ENCODE peak calls at places on chromosomes 13 and 19, in ten cellular contexts. One of them, this sample, is unnamed.

GRCh38 chr13:110347535-110348308 is 40.6 kb downstream of the COL4A2 start:
- ATAC-seq in IMR-90: peak
- ATAC-seq in HepG2: peak
- ATAC-seq in upper lobe of left lung: no peak
- ATAC-seq in body of pancreas: peak
- ATAC-seq in A549: peak
- ATAC-seq in GM12878: no peak
- ATAC-seq in right lobe of liver: no peak
- ATAC-seq in heart left ventricle: peak
- ATAC-seq in HCT116: peak
- ATAC-seq in this sample: peak

GRCh38 chr13:21074601-21075302 is 13.4 kb upstream of the LATS2 start:
- ATAC-seq in HepG2: peak
- ATAC-seq in body of pancreas: peak
- ATAC-seq in upper lobe of left lung: peak
- ATAC-seq in right lobe of liver: peak
- ATAC-seq in IMR-90: no peak
- ATAC-seq in A549: no peak
- ATAC-seq in heart left ventricle: peak
- ATAC-seq in HCT116: no peak
- ATAC-seq in GM12878: peak
- ATAC-seq in this sample: peak

GRCh38 chr19:17125052-17125727 is 49.6 kb downstream of the MYO9B start:
- ATAC-seq in upper lobe of left lung: peak
- ATAC-seq in IMR-90: peak
- ATAC-seq in body of pancreas: no peak
- ATAC-seq in HCT116: no peak
- ATAC-seq in A549: no peak
- ATAC-seq in heart left ventricle: peak
- ATAC-seq in right lobe of liver: no peak
- ATAC-seq in GM12878: peak
- ATAC-seq in HepG2: no peak
- ATAC-seq in this sample: peak

GRCh38 chr19:49946415-49946814 is 14.6 kb downstream of the SIGLEC11 start:
- ATAC-seq in upper lobe of left lung: no peak
- ATAC-seq in body of pancreas: peak
- ATAC-seq in IMR-90: no peak
- ATAC-seq in HCT116: peak
- ATAC-seq in A549: peak
- ATAC-seq in heart left ventricle: no peak
- ATAC-seq in right lobe of liver: no peak
- ATAC-seq in HepG2: no peak
- ATAC-seq in GM12878: no peak
- ATAC-seq in this sample: no peak

GRCh38 chr13:79500829-79501228 is 19.9 kb downstream of the NDFIP2 start:
- ATAC-seq in right lobe of liver: no peak
- ATAC-seq in upper lobe of left lung: no peak
- ATAC-seq in IMR-90: no peak
- ATAC-seq in body of pancreas: no peak
- ATAC-seq in heart left ventricle: no peak
- ATAC-seq in A549: no peak
- ATAC-seq in GM12878: no peak
- ATAC-seq in HCT116: no peak
- ATAC-seq in HepG2: no peak
- ATAC-seq in this sample: no peak

GRCh38 chr19:17779281-17779930 is 15.5 kb upstream of the B3GNT3 start:
- ATAC-seq in GM12878: no peak
- ATAC-seq in heart left ventricle: peak
- ATAC-seq in IMR-90: no peak
- ATAC-seq in right lobe of liver: peak
- ATAC-seq in HepG2: no peak
- ATAC-seq in A549: peak
- ATAC-seq in upper lobe of left lung: no peak
- ATAC-seq in HCT116: peak
- ATAC-seq in body of pancreas: no peak
- ATAC-seq in this sample: no peak

GRCh38 chr13:51097353-51098043 is 13.6 kb downstream of the C13orf42 start:
- ATAC-seq in GM12878: no peak
- ATAC-seq in heart left ventricle: no peak
- ATAC-seq in HCT116: no peak
- ATAC-seq in body of pancreas: no peak
- ATAC-seq in right lobe of liver: no peak
- ATAC-seq in HepG2: no peak
- ATAC-seq in IMR-90: no peak
- ATAC-seq in upper lobe of left lung: no peak
- ATAC-seq in A549: no peak
- ATAC-seq in this sample: no peak

GRCh38 chr13:46492946-46493345 is 60.0 kb upstream of the LRCH1 start:
- ATAC-seq in heart left ventricle: peak
- ATAC-seq in right lobe of liver: peak
- ATAC-seq in body of pancreas: no peak
- ATAC-seq in A549: peak
- ATAC-seq in IMR-90: peak
- ATAC-seq in HepG2: no peak
- ATAC-seq in upper lobe of left lung: no peak
- ATAC-seq in HCT116: peak
- ATAC-seq in GM12878: peak
- ATAC-seq in this sample: no peak

GRCh38 chr19:19642506-19643157 is 825 bp downstream of the GMIP start:
- ATAC-seq in right lobe of liver: no peak
- ATAC-seq in HCT116: peak
- ATAC-seq in A549: peak
- ATAC-seq in heart left ventricle: peak
- ATAC-seq in GM12878: peak
- ATAC-seq in IMR-90: peak
- ATAC-seq in body of pancreas: peak
- ATAC-seq in HepG2: peak
- ATAC-seq in upper lobe of left lung: no peak
- ATAC-seq in this sample: no peak

GRCh38 chr19:19647037-19647835 is 3.8 kb upstream of the GMIP start:
- ATAC-seq in upper lobe of left lung: no peak
- ATAC-seq in right lobe of liver: no peak
- ATAC-seq in body of pancreas: no peak
- ATAC-seq in heart left ventricle: no peak
- ATAC-seq in A549: no peak
- ATAC-seq in IMR-90: no peak
- ATAC-seq in GM12878: no peak
- ATAC-seq in HepG2: no peak
- ATAC-seq in HCT116: no peak
- ATAC-seq in this sample: no peak

GRCh38 chr19:19644054-19644388 is 564 bp upstream of the GMIP start:
- ATAC-seq in IMR-90: no peak
- ATAC-seq in body of pancreas: no peak
- ATAC-seq in GM12878: no peak
- ATAC-seq in heart left ventricle: no peak
- ATAC-seq in right lobe of liver: no peak
- ATAC-seq in upper lobe of left lung: no peak
- ATAC-seq in HepG2: no peak
- ATAC-seq in HCT116: no peak
- ATAC-seq in A549: no peak
- ATAC-seq in this sample: no peak

GRCh38 chr19:19645233-19645870 is 1.9 kb upstream of the GMIP start:
- ATAC-seq in HCT116: no peak
- ATAC-seq in HepG2: no peak
- ATAC-seq in upper lobe of left lung: no peak
- ATAC-seq in A549: no peak
- ATAC-seq in body of pancreas: no peak
- ATAC-seq in right lobe of liver: no peak
- ATAC-seq in GM12878: no peak
- ATAC-seq in IMR-90: no peak
- ATAC-seq in heart left ventricle: no peak
- ATAC-seq in this sample: no peak

GRCh38 chr19:19643158-19644053 is at the start of gene GMIP:
- ATAC-seq in A549: peak
- ATAC-seq in HepG2: peak
- ATAC-seq in right lobe of liver: peak
- ATAC-seq in GM12878: peak
- ATAC-seq in HCT116: peak
- ATAC-seq in heart left ventricle: peak
- ATAC-seq in body of pancreas: peak
- ATAC-seq in upper lobe of left lung: peak
- ATAC-seq in IMR-90: peak
- ATAC-seq in this sample: peak
- TF ChIP-seq POLR2A in A549: peak
- TF ChIP-seq POLR2A in HepG2: no peak
- TF ChIP-seq POLR2A in right lobe of liver: peak
- TF ChIP-seq POLR2A in GM12878: peak
- TF ChIP-seq POLR2A in HCT116: peak
- TF ChIP-seq POLR2A in heart left ventricle: no peak
- TF ChIP-seq POLR2A in body of pancreas: peak
- TF ChIP-seq POLR2A in upper lobe of left lung: peak
- TF ChIP-seq POLR2A in IMR-90: no peak
- TF ChIP-seq POLR2A in this sample: peak

GRCh38 chr13:40580566-40581276 is 85.7 kb downstream of the FOXO1 start:
- ATAC-seq in heart left ventricle: no peak
- ATAC-seq in HepG2: no peak
- ATAC-seq in body of pancreas: no peak
- ATAC-seq in IMR-90: no peak
- ATAC-seq in A549: no peak
- ATAC-seq in GM12878: no peak
- ATAC-seq in upper lobe of left lung: no peak
- ATAC-seq in HCT116: no peak
- ATAC-seq in right lobe of liver: no peak
- ATAC-seq in this sample: no peak

GRCh38 chr13:40578055-40578454 is 88.4 kb downstream of the FOXO1 start:
- ATAC-seq in heart left ventricle: peak
- ATAC-seq in GM12878: no peak
- ATAC-seq in HCT116: no peak
- ATAC-seq in IMR-90: no peak
- ATAC-seq in HepG2: peak
- ATAC-seq in body of pancreas: no peak
- ATAC-seq in right lobe of liver: peak
- ATAC-seq in A549: no peak
- ATAC-seq in upper lobe of left lung: no peak
- ATAC-seq in this sample: peak

GRCh38 chr13:40572961-40573360 is 93.5 kb downstream of the FOXO1 start:
- ATAC-seq in HepG2: no peak
- ATAC-seq in HCT116: no peak
- ATAC-seq in GM12878: peak
- ATAC-seq in body of pancreas: no peak
- ATAC-seq in A549: no peak
- ATAC-seq in heart left ventricle: no peak
- ATAC-seq in upper lobe of left lung: no peak
- ATAC-seq in IMR-90: no peak
- ATAC-seq in right lobe of liver: no peak
- ATAC-seq in this sample: no peak

GRCh38 chr13:40579535-40579934 is 86.9 kb downstream of the FOXO1 start:
- ATAC-seq in A549: no peak
- ATAC-seq in IMR-90: no peak
- ATAC-seq in right lobe of liver: no peak
- ATAC-seq in GM12878: no peak
- ATAC-seq in upper lobe of left lung: no peak
- ATAC-seq in HCT116: no peak
- ATAC-seq in body of pancreas: no peak
- ATAC-seq in heart left ventricle: no peak
- ATAC-seq in HepG2: no peak
- ATAC-seq in this sample: no peak

DNA sequence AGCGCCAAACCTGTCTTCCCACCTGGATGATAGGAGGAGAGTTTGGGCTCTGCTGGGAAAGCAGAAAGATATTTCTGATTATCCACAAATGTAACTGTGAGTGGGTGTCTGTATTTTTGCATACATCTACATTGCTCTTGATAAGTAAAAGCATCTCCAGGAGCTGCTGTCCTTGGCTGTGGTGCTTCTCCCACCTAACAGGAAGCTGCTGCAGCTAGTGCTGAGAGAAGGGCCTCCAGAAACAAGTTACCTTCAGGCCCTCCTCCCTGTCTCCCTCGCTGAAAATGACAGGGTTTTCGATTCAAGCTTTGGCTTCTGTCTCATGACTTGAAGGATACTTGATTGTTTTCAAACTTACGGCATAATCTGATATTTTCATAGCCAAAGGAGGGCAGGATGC is 90.1 kb downstream of the FOXO1 start:
- ATAC-seq in upper lobe of left lung: no peak
- ATAC-seq in right lobe of liver: no peak
- ATAC-seq in heart left ventricle: no peak
- ATAC-seq in HCT116: no peak
- ATAC-seq in HepG2: no peak
- ATAC-seq in IMR-90: no peak
- ATAC-seq in A549: no peak
- ATAC-seq in body of pancreas: no peak
- ATAC-seq in GM12878: no peak
- ATAC-seq in this sample: no peak
- H3K4me3 ChIP-seq in upper lobe of left lung: no peak
- H3K4me3 ChIP-seq in right lobe of liver: no peak
- H3K4me3 ChIP-seq in heart left ventricle: no peak
- H3K4me3 ChIP-seq in HCT116: no peak
- H3K4me3 ChIP-seq in HepG2: no peak
- H3K4me3 ChIP-seq in IMR-90: no peak
- H3K4me3 ChIP-seq in A549: no peak
- H3K4me3 ChIP-seq in body of pancreas: no peak
- H3K4me3 ChIP-seq in GM12878: no peak
- H3K4me3 ChIP-seq in this sample: no peak

GRCh38 chr19:19860756-19861390 is 4.8 kb upstream of the ZNF253 start:
- ATAC-seq in right lobe of liver: no peak
- ATAC-seq in IMR-90: no peak
- ATAC-seq in HCT116: no peak
- ATAC-seq in A549: no peak
- ATAC-seq in HepG2: no peak
- ATAC-seq in heart left ventricle: no peak
- ATAC-seq in GM12878: no peak
- ATAC-seq in upper lobe of left lung: no peak
- ATAC-seq in body of pancreas: no peak
- ATAC-seq in this sample: no peak

GRCh38 chr19:19865750-19866598 is at the start of gene ZNF253:
- ATAC-seq in heart left ventricle: peak
- ATAC-seq in IMR-90: peak
- ATAC-seq in HepG2: peak
- ATAC-seq in A549: no peak
- ATAC-seq in HCT116: no peak
- ATAC-seq in body of pancreas: peak
- ATAC-seq in upper lobe of left lung: peak
- ATAC-seq in GM12878: peak
- ATAC-seq in right lobe of liver: peak
- ATAC-seq in this sample: peak

GRCh38 chr19:19871932-19872331 is 6.2 kb downstream of the ZNF253 start:
- ATAC-seq in A549: no peak
- ATAC-seq in HepG2: no peak
- ATAC-seq in heart left ventricle: no peak
- ATAC-seq in HCT116: no peak
- ATAC-seq in upper lobe of left lung: no peak
- ATAC-seq in right lobe of liver: no peak
- ATAC-seq in body of pancreas: no peak
- ATAC-seq in IMR-90: no peak
- ATAC-seq in GM12878: no peak
- ATAC-seq in this sample: no peak

DNA sequence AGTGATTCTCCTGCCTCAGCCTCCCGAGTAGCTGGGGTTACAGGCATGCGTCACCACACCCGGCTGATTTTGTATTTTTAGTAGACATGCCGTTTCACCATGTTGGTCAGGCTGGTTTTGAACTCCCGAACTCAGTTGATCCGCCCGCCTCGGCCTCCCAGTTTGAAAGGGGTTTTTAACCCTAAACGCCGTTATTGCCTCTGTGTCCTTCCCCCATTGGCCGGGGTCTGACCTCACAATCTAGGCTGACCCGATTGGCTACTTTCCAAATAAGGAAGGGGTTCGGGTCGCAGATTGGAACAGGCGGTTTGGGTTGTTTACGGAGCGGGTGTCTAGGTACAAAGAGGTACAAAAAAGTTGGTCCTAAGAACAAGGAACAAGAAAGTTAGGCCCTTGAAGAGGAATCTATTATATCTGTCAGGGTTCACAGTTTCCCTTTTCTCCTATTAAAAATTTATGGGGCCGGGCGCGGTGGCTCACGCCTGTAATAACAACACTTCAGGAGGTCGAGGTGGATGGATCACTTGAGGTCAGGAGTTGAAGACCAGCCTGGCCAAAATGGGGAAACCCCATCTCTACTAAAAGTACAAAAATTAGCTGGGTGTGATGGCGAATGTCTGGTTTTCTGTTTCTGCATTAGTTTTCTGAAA is 1.0 kb downstream of the ZNF253 start:
- ATAC-seq in body of pancreas: no peak
- ATAC-seq in heart left ventricle: no peak
- ATAC-seq in GM12878: peak
- ATAC-seq in A549: no peak
- ATAC-seq in IMR-90: no peak
- ATAC-seq in HepG2: peak
- ATAC-seq in HCT116: no peak
- ATAC-seq in right lobe of liver: no peak
- ATAC-seq in upper lobe of left lung: no peak
- ATAC-seq in this sample: no peak
- TF ChIP-seq POLR2A in body of pancreas: no peak
- TF ChIP-seq POLR2A in heart left ventricle: no peak
- TF ChIP-seq POLR2A in GM12878: no peak
- TF ChIP-seq POLR2A in A549: no peak
- TF ChIP-seq POLR2A in IMR-90: no peak
- TF ChIP-seq POLR2A in HepG2: no peak
- TF ChIP-seq POLR2A in HCT116: no peak
- TF ChIP-seq POLR2A in right lobe of liver: no peak
- TF ChIP-seq POLR2A in upper lobe of left lung: no peak
- TF ChIP-seq POLR2A in this sample: no peak

GRCh38 chr19:11263726-11264125 is 1.4 kb upstream of the DOCK6 start:
- ATAC-seq in HepG2: no peak
- ATAC-seq in GM12878: no peak
- ATAC-seq in A549: no peak
- ATAC-seq in heart left ventricle: no peak
- ATAC-seq in IMR-90: no peak
- ATAC-seq in upper lobe of left lung: no peak
- ATAC-seq in HCT116: no peak
- ATAC-seq in body of pancreas: no peak
- ATAC-seq in right lobe of liver: no peak
- ATAC-seq in this sample: no peak

GRCh38 chr19:11261431-11261901 is 858 bp downstream of the DOCK6 start:
- ATAC-seq in A549: no peak
- ATAC-seq in GM12878: peak
- ATAC-seq in heart left ventricle: peak
- ATAC-seq in right lobe of liver: no peak
- ATAC-seq in IMR-90: peak
- ATAC-seq in HepG2: no peak
- ATAC-seq in HCT116: no peak
- ATAC-seq in upper lobe of left lung: no peak
- ATAC-seq in body of pancreas: no peak
- ATAC-seq in this sample: no peak

GRCh38 chr19:11257827-11258380 is 4.4 kb downstream of the DOCK6 start:
- ATAC-seq in upper lobe of left lung: no peak
- ATAC-seq in HCT116: no peak
- ATAC-seq in A549: no peak
- ATAC-seq in heart left ventricle: no peak
- ATAC-seq in IMR-90: no peak
- ATAC-seq in body of pancreas: no peak
- ATAC-seq in HepG2: no peak
- ATAC-seq in GM12878: no peak
- ATAC-seq in right lobe of liver: no peak
- ATAC-seq in this sample: no peak

GRCh38 chr19:11261902-11262839 is at the start of gene DOCK6:
- ATAC-seq in upper lobe of left lung: no peak
- ATAC-seq in IMR-90: peak
- ATAC-seq in HepG2: no peak
- ATAC-seq in A549: peak
- ATAC-seq in body of pancreas: peak
- ATAC-seq in heart left ventricle: peak
- ATAC-seq in HCT116: peak
- ATAC-seq in right lobe of liver: peak
- ATAC-seq in GM12878: peak
- ATAC-seq in this sample: peak

DNA sequence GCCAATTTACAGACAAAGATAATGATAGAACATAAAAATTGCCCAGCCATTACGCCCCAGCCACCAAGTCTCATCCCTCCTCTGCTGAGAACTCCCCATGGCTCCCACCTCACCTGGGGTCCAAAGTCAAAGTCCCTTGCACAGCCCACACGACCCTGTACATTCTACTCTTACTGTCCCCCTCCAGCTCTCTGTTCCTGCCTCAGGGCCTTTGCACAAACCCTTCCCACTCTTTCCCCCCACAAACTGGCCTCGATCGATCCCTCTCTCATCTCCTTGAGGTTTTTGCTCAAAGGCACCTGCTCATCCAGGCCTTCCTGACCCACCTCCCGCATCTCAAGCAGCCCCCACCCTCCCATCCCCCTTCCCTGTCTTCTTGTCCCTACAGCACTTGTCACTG is 1.3 kb downstream of the DOCK6 start:
- ATAC-seq in upper lobe of left lung: no peak
- ATAC-seq in GM12878: no peak
- ATAC-seq in heart left ventricle: no peak
- ATAC-seq in HCT116: no peak
- ATAC-seq in right lobe of liver: no peak
- ATAC-seq in HepG2: no peak
- ATAC-seq in IMR-90: no peak
- ATAC-seq in A549: no peak
- ATAC-seq in body of pancreas: no peak
- ATAC-seq in this sample: no peak
- H3K4me3 ChIP-seq in upper lobe of left lung: peak
- H3K4me3 ChIP-seq in GM12878: no peak
- H3K4me3 ChIP-seq in heart left ventricle: peak
- H3K4me3 ChIP-seq in HCT116: peak
- H3K4me3 ChIP-seq in right lobe of liver: no peak
- H3K4me3 ChIP-seq in HepG2: no peak
- H3K4me3 ChIP-seq in IMR-90: no peak
- H3K4me3 ChIP-seq in A549: no peak
- H3K4me3 ChIP-seq in body of pancreas: no peak
- H3K4me3 ChIP-seq in this sample: peak

This sample was measured in gastroesophageal sphincter.